ENCODE peak calls at places on chromosomes 4 and X, in six cellular contexts. T is stimulated activated naive CD8-positive, alpha-beta T cell treated with anti-CD3 and anti-CD28 coated beads, Interleukin-15, amount 100 ng/mL, for 72 hours; X is AML-193; Y is uterus; I is ACHN; D is M059J. Z is an unnamed sample.

GRCh38 chr4:73923631-73923937 is 54.4 kb downstream of the CXCL1 start:
- DNase-seq in D (no peak), I (no peak), Y (no peak), X (no peak), T (no peak), Z (no peak)

GRCh38 chrX:151393514-151393913 is 3.5 kb upstream of the VMA21 start:
- DNase-seq in T (peak; percentile 64), X (peak; percentile 12), I (no peak), Y (no peak), D (peak; percentile 54), Z (no peak)

GRCh38 chr4:165331316-165331715 is 3.8 kb downstream of the MSMO1 start:
- DNase-seq in Y (no peak), T (no peak), I (no peak), X (no peak), D (no peak), Z (no peak)

GRCh38 chrX:10254746-10255145 is 98.0 kb downstream of the CLCN4 start:
- DNase-seq in X (no peak), Y (no peak), I (peak; percentile 6), D (peak; percentile 45), T (no peak), Z (peak; percentile 2)

GRCh38 chr4:86960557-86960959 is 25.7 kb downstream of the AFF1 start:
- DNase-seq in Y (no peak), T (no peak), X (no peak), D (peak; percentile 37), I (no peak), Z (peak; percentile 49)

GRCh38 chr4:41144812-41145211 is 69.5 kb downstream of the APBB2 start:
- DNase-seq in D (peak; percentile 53), Y (no peak), X (no peak), T (no peak), I (no peak), Z (peak; percentile 44)

GRCh38 chr4:38529189-38530115 is 134.5 kb upstream of the KLF3 start:
- DNase-seq in T (peak; percentile 55), D (no peak), Y (no peak), X (peak; percentile 88), I (no peak), Z (no peak)

GRCh38 chr4:155481150-155481549 is 104.4 kb upstream of the MAP9 start:
- DNase-seq in T (no peak), Y (no peak), D (no peak), X (no peak), I (no peak), Z (no peak)

GRCh38 chr4:152577708-152578421 is 42.0 kb upstream of the FBXW7 start:
- DNase-seq in D (no peak), X (peak; percentile 60), Y (no peak), T (no peak), I (no peak), Z (no peak)

GRCh38 chr4:85498068-85498733 is 23.3 kb downstream of the ARHGAP24 start:
- DNase-seq in D (peak; percentile 90), T (no peak), I (no peak), X (peak; percentile 91), Y (peak; percentile 28), Z (no peak)

GRCh38 chr4:130056286-130056685 is 960.3 kb downstream of the C4orf33 start:
- DNase-seq in X (no peak), D (no peak), I (no peak), T (no peak), Y (no peak), Z (no peak)

GRCh38 chrX:13147147-13147546 is 102.7 kb upstream of the FAM9C start:
- DNase-seq in X (no peak), T (no peak), Y (no peak), I (no peak), D (no peak), Z (no peak)

GRCh38 chrX:108712886-108713285 is 23.5 kb downstream of the IRS4 start:
- DNase-seq in Y (no peak), D (no peak), I (no peak), X (no peak), T (no peak), Z (peak; percentile 0)

GRCh38 chrX:42119076-42119475 is 195.7 kb upstream of the CASK start:
- DNase-seq in Y (no peak), T (no peak), D (peak; percentile 93), X (no peak), I (no peak), Z (peak; percentile 81)

GRCh38 chr4:3418029-3418762 is 23.6 kb upstream of the HGFAC start:
- DNase-seq in D (no peak), Y (peak; percentile 13), X (no peak), I (no peak), T (no peak), Z (no peak)

GRCh38 chrX:40041915-40042314 is 55.8 kb downstream of the BCOR start:
- DNase-seq in T (no peak), I (no peak), X (no peak), D (no peak), Y (no peak), Z (no peak)

GRCh38 chr4:4860803-4861591 is 1.5 kb downstream of the MSX1 start:
- DNase-seq in D (peak; percentile 50), X (no peak), I (peak; percentile 34), Y (peak; percentile 49), T (no peak), Z (peak; percentile 29)